ENCODE peak calls at places on chromosomes 1 and 21, in ten cellular contexts. Q is ecto neural progenitor cell; G is left cardiac atrium; C is GM04504; T is stimulated activated CD4-positive, alpha-beta T cell treated with anti-CD3 and anti-CD28 coated beads, TNF-alpha, amount 100 ng/mL, for 1 hour; A is EH; I is foreskin keratinocyte; Z is activated naive CD4-positive, alpha-beta T cell treated with anti-CD3 and anti-CD28 coated beads, Interleukin-2, amount 10 ng/mL, durations not matched to agents 7 days and 5 days; S is dermis blood vessel endothelial cell; D is SIG-M5. F is an unnamed sample.

GRCh38 chr21:27126140-27126539 is 159.3 kb upstream of the ADAMTS5 start:
- DNase-seq in A (no peak), C (no peak), I (no peak), S (no peak), G (no peak), Q (no peak), D (no peak), T (no peak), Z (no peak), F (no peak)

GRCh38 chr1:208595745-208596144 is 351.6 kb upstream of the PLXNA2 start:
- DNase-seq in G (no peak), C (peak; percentile 70), I (peak; percentile 6), Z (no peak), D (no peak), Q (no peak), T (no peak), S (no peak), A (peak; percentile 92), F (no peak)

GRCh38 chr1:152109231-152109997 is 5.8 kb downstream of the TCHH start:
- DNase-seq in Z (no peak), T (no peak), G (peak; percentile 17), I (no peak), Q (peak; percentile 44), C (no peak), A (peak; percentile 4), D (no peak), S (no peak), F (no peak)

GRCh38 chr1:236394905-236395779 is 1.1 kb downstream of the EDARADD start:
- DNase-seq in S (peak; percentile 7), G (peak; percentile 31), Q (peak; percentile 72), T (no peak), A (peak; percentile 59), C (no peak), D (peak; percentile 44), I (peak; percentile 46), Z (peak; percentile 57), F (no peak)

GRCh38 chr1:45306319-45306718 is 20.4 kb upstream of the HPDL start:
- DNase-seq in C (no peak), I (no peak), D (no peak), Q (no peak), Z (peak; percentile 29), T (no peak), G (no peak), A (peak; percentile 63), S (peak; percentile 56), F (no peak)

GRCh38 chr1:151867321-151867720 is 13.8 kb upstream of the THEM5 start:
- DNase-seq in S (no peak), C (no peak), Q (no peak), I (no peak), G (no peak), A (no peak), D (no peak), Z (no peak), T (no peak), F (no peak)

GRCh38 chr21:45975017-45975595 is 6.5 kb upstream of the COL6A1 start:
- DNase-seq in G (peak; percentile 83), T (no peak), Z (no peak), A (peak; percentile 58), Q (peak; percentile 66), S (no peak), D (no peak), I (no peak), C (no peak), F (no peak)

GRCh38 chr1:226640288-226640687 is 91.7 kb downstream of the STUM start:
- DNase-seq in C (no peak), A (no peak), I (no peak), G (no peak), D (no peak), S (no peak), Z (no peak), T (no peak), Q (no peak), F (no peak)

GRCh38 chr1:243281672-243282071 is 25.8 kb downstream of the SDCCAG8 start:
- DNase-seq in I (no peak), C (no peak), S (no peak), Z (no peak), Q (no peak), D (no peak), G (no peak), T (no peak), A (no peak), F (no peak)

GRCh38 chr1:57623039-57623790 is 199.4 kb upstream of the DAB1 start:
- DNase-seq in A (no peak), Q (no peak), S (peak; percentile 53), I (no peak), T (no peak), D (no peak), G (peak; percentile 69), Z (no peak), C (peak; percentile 16), F (no peak)

GRCh38 chr1:227894306-227894721 is 53.4 kb downstream of the WNT9A start:
- DNase-seq in T (no peak), Q (peak; percentile 39), Z (peak; percentile 19), I (no peak), C (no peak), D (no peak), A (no peak), S (no peak), G (no peak), F (no peak)

GRCh38 chr1:160779662-160780397 is 16.1 kb upstream of the LY9 start:
- DNase-seq in D (no peak), T (no peak), A (peak; percentile 13), Q (no peak), C (no peak), S (peak; percentile 42), G (no peak), Z (peak; percentile 43), I (no peak), F (no peak)

GRCh38 chr21:41242238-41242829 is 74.3 kb upstream of the FAM3B start:
- DNase-seq in T (no peak), G (no peak), Z (no peak), D (no peak), C (no peak), S (no peak), Q (no peak), A (no peak), I (no peak), F (no peak)

GRCh38 chr1:147605591-147605990 is 64.3 kb downstream of the BCL9 start:
- DNase-seq in G (no peak), D (no peak), I (no peak), A (peak; percentile 73), S (no peak), T (no peak), Q (no peak), Z (no peak), C (no peak), F (no peak)

GRCh38 chr1:69737527-69738176 is 169.9 kb downstream of the LRRC7 start:
- DNase-seq in C (peak; percentile 57), I (peak; percentile 38), Q (no peak), G (no peak), D (no peak), S (peak; percentile 83), T (no peak), Z (no peak), A (peak; percentile 67), F (no peak)

GRCh38 chr1:160120797-160121196 is 5.2 kb downstream of the ATP1A2 start:
- DNase-seq in Z (no peak), D (no peak), A (no peak), C (no peak), S (no peak), G (no peak), Q (no peak), I (no peak), T (no peak), F (no peak)

GRCh38 chr1:115077984-115078330 is 11.3 kb downstream of the TSPAN2 start:
- DNase-seq in I (no peak), S (no peak), A (no peak), Z (no peak), D (no peak), C (no peak), Q (no peak), T (no peak), G (no peak), F (no peak)

GRCh38 chr1:106268070-106268469 is 788.4 kb upstream of the PRMT6 start:
- DNase-seq in T (no peak), I (no peak), C (no peak), S (no peak), A (no peak), D (no peak), Q (no peak), G (no peak), Z (no peak), F (no peak)

GRCh38 chr1:115189814-115190541 is 100.7 kb upstream of the TSPAN2 start:
- DNase-seq in A (peak; percentile 99), Q (no peak), T (no peak), S (peak; percentile 7), Z (no peak), C (peak; percentile 88), G (no peak), D (no peak), I (peak; percentile 93), F (no peak)

GRCh38 chr21:34135330-34135729 is 62.0 kb downstream of the MRPS6 start:
- DNase-seq in C (no peak), Z (no peak), Q (no peak), I (no peak), T (no peak), D (no peak), S (no peak), A (no peak), G (no peak), F (no peak)

GRCh38 chr1:87336623-87337067 is 8.0 kb downstream of the LMO4 start:
- DNase-seq in T (no peak), D (no peak), I (no peak), G (no peak), Z (no peak), C (no peak), S (no peak), Q (no peak), A (no peak), F (no peak)

GRCh38 chr1:211813590-211813989 is 17.0 kb downstream of the LPGAT1 start:
- DNase-seq in C (no peak), I (no peak), Z (no peak), A (peak; percentile 5), D (no peak), S (no peak), Q (no peak), G (peak; percentile 51), T (no peak), F (no peak)

GRCh38 chr21:45080639-45081414 is 6.4 kb downstream of the ADARB1 start:
- DNase-seq in Q (no peak), S (peak; percentile 53), T (no peak), A (peak; percentile 78), D (no peak), C (no peak), I (no peak), Z (peak; percentile 65), G (no peak), F (no peak)

GRCh38 chr21:35138665-35139381 is 89.7 kb upstream of the RUNX1 start:
- DNase-seq in C (no peak), Q (no peak), G (no peak), S (peak; percentile 6), T (no peak), I (peak; percentile 99), D (no peak), Z (peak; percentile 28), A (peak; percentile 70), F (peak; percentile 7)

GRCh38 chr1:231279081-231279480 is 38.1 kb downstream of the GNPAT start:
- DNase-seq in Q (no peak), C (no peak), G (no peak), I (peak; percentile 49), Z (no peak), S (peak; percentile 82), T (no peak), A (peak; percentile 29), D (no peak), F (no peak)

GRCh38 chr1:51147394-51147793 is 45.4 kb downstream of the C1orf185 start:
- DNase-seq in S (no peak), Q (no peak), G (no peak), Z (no peak), D (no peak), I (no peak), C (no peak), T (no peak), A (no peak), F (no peak)

GRCh38 chr1:41872074-41872473 is 46.6 kb downstream of the HIVEP3 start:
- DNase-seq in S (peak; percentile 28), A (no peak), C (no peak), Z (no peak), Q (no peak), D (no peak), G (no peak), T (no peak), I (no peak), F (no peak)

GRCh38 chr1:170520601-170521000 is 11.4 kb upstream of the GORAB start:
- DNase-seq in Z (no peak), C (peak; percentile 23), Q (no peak), S (no peak), G (no peak), D (no peak), A (peak; percentile 56), T (no peak), I (no peak), F (no peak)